ENCODE peak calls at places on chromosomes 3 and 15, in six cellular contexts. G is stomach; D is ELR; V is stimulated activated CD8-positive, alpha-beta memory T cell treated with anti-CD3 and anti-CD28 coated beads, Interleukin-15, amount 100 ng/mL, for 24 hours; K is GM12865; H is RWPE1. P is an unnamed sample.

GRCh38 chr3:31981206-31982181 is at the start of the genes OSBPL10 and ZNF860:
- DNase-seq in G (peak; percentile 89), D (peak; percentile 92), V (no peak), K (peak; percentile 12), H (peak; percentile 70), P (peak; percentile 92)

GRCh38 chr3:130258532-130258952 is 86.9 kb upstream of the COL6A5 start:
- DNase-seq in G (no peak), D (peak; percentile 28), V (no peak), K (no peak), H (no peak), P (no peak)

GRCh38 chr15:52183562-52184173 is 7.5 kb downstream of the GNB5 start:
- DNase-seq in G (peak; percentile 34), D (peak; percentile 47), V (no peak), K (peak; percentile 51), H (peak; percentile 30), P (peak; percentile 56)

GRCh38 chr3:7444886-7445285 is 584.0 kb downstream of the GRM7 start:
- DNase-seq in G (no peak), D (no peak), V (no peak), K (no peak), H (no peak), P (no peak)

GRCh38 chr3:156685752-156686151 is 11.4 kb downstream of the TIPARP start:
- DNase-seq in G (no peak), D (no peak), V (no peak), K (peak; percentile 63), H (no peak), P (no peak)

GRCh38 chr3:12986986-12987385 is 86.2 kb downstream of the IQSEC1 start:
- DNase-seq in G (peak; percentile 71), D (no peak), V (no peak), K (no peak), H (no peak), P (no peak)

GRCh38 chr3:160704006-160704405 is 27.0 kb downstream of the ARL14 start:
- DNase-seq in G (no peak), D (peak; percentile 14), V (no peak), K (no peak), H (no peak), P (no peak)

GRCh38 chr3:15325228-15325627 is 7.2 kb downstream of the SH3BP5 start:
- DNase-seq in G (no peak), D (peak; percentile 61), V (no peak), K (no peak), H (no peak), P (no peak)

GRCh38 chr3:8529197-8529637 is 27.6 kb downstream of the LMCD1 start:
- DNase-seq in G (no peak), D (no peak), V (no peak), K (no peak), H (no peak), P (no peak)

GRCh38 chr15:41558400-41559238 is at the start of gene TYRO3:
- DNase-seq in G (peak; percentile 65), D (peak; percentile 68), V (peak; percentile 37), K (peak; percentile 46), H (peak; percentile 75), P (peak; percentile 84)

GRCh38 chr3:194194051-194194756 is 58.3 kb downstream of the HES1 start:
- DNase-seq in G (no peak), D (no peak), V (no peak), K (peak; percentile 12), H (no peak), P (no peak)

GRCh38 chr15:63752075-63752684 is 81.6 kb downstream of the HERC1 start:
- DNase-seq in G (peak; percentile 28), D (peak; percentile 78), V (no peak), K (peak; percentile 73), H (peak; percentile 61), P (peak; percentile 70)

P was measured in Peyer's patch.